ENCODE peak calls at places on chromosomes 6 and 20, in ten cellular contexts. One of them, this sample, is unnamed.

GRCh38 chr20:19328676-19329075 is 116.2 kb downstream of the SLC24A3 start:
- DNase-seq in GM20000: no peak
- DNase-seq in glutamatergic neuron: no peak
- DNase-seq in mesothelial cell of epicardium: no peak
- DNase-seq in type B pancreatic cell: peak
- DNase-seq in HFFc6: no peak
- DNase-seq in mammary epithelial cell: no peak
- DNase-seq in nephron progenitor cell: no peak
- DNase-seq in heart left ventricle: no peak
- DNase-seq in mucosa of descending colon: no peak
- DNase-seq in this sample: no peak

GRCh38 chr6:34985236-34985635 is 96.2 kb downstream of the ANKS1A start:
- DNase-seq in nephron progenitor cell: no peak
- DNase-seq in mammary epithelial cell: no peak
- DNase-seq in mesothelial cell of epicardium: no peak
- DNase-seq in GM20000: peak
- DNase-seq in glutamatergic neuron: no peak
- DNase-seq in mucosa of descending colon: no peak
- DNase-seq in type B pancreatic cell: no peak
- DNase-seq in heart left ventricle: no peak
- DNase-seq in HFFc6: no peak
- DNase-seq in this sample: no peak

GRCh38 chr6:166235666-166236292 is 68.1 kb upstream of the TBXT start:
- DNase-seq in mesothelial cell of epicardium: no peak
- DNase-seq in nephron progenitor cell: no peak
- DNase-seq in heart left ventricle: no peak
- DNase-seq in mucosa of descending colon: no peak
- DNase-seq in type B pancreatic cell: no peak
- DNase-seq in GM20000: no peak
- DNase-seq in HFFc6: no peak
- DNase-seq in mammary epithelial cell: no peak
- DNase-seq in glutamatergic neuron: no peak
- DNase-seq in this sample: no peak

GRCh38 chr20:20019123-20019522 is 2.0 kb downstream of the NAA20 start:
- DNase-seq in mammary epithelial cell: peak
- DNase-seq in heart left ventricle: no peak
- DNase-seq in nephron progenitor cell: no peak
- DNase-seq in GM20000: no peak
- DNase-seq in glutamatergic neuron: no peak
- DNase-seq in mesothelial cell of epicardium: no peak
- DNase-seq in HFFc6: no peak
- DNase-seq in type B pancreatic cell: no peak
- DNase-seq in mucosa of descending colon: no peak
- DNase-seq in this sample: no peak

GRCh38 chr6:140921366-140922226 is 1211.1 kb upstream of the GJE1 start:
- DNase-seq in glutamatergic neuron: no peak
- DNase-seq in mesothelial cell of epicardium: no peak
- DNase-seq in HFFc6: peak
- DNase-seq in mammary epithelial cell: peak
- DNase-seq in GM20000: peak
- DNase-seq in heart left ventricle: no peak
- DNase-seq in nephron progenitor cell: peak
- DNase-seq in mucosa of descending colon: no peak
- DNase-seq in type B pancreatic cell: no peak
- DNase-seq in this sample: no peak

GRCh38 chr20:31691646-31692275 is 30.9 kb downstream of the BCL2L1 start:
- DNase-seq in mammary epithelial cell: no peak
- DNase-seq in mesothelial cell of epicardium: no peak
- DNase-seq in mucosa of descending colon: no peak
- DNase-seq in GM20000: peak
- DNase-seq in heart left ventricle: no peak
- DNase-seq in HFFc6: peak
- DNase-seq in nephron progenitor cell: no peak
- DNase-seq in glutamatergic neuron: no peak
- DNase-seq in type B pancreatic cell: no peak
- DNase-seq in this sample: no peak

GRCh38 chr6:88983532-88983931 is 20.1 kb upstream of the RNGTT start:
- DNase-seq in HFFc6: peak
- DNase-seq in mucosa of descending colon: peak
- DNase-seq in mesothelial cell of epicardium: no peak
- DNase-seq in mammary epithelial cell: peak
- DNase-seq in glutamatergic neuron: peak
- DNase-seq in heart left ventricle: no peak
- DNase-seq in type B pancreatic cell: no peak
- DNase-seq in nephron progenitor cell: peak
- DNase-seq in GM20000: no peak
- DNase-seq in this sample: no peak

GRCh38 chr6:136658711-136659110 is 108.5 kb upstream of the MAP7 start:
- DNase-seq in mucosa of descending colon: no peak
- DNase-seq in glutamatergic neuron: no peak
- DNase-seq in GM20000: no peak
- DNase-seq in nephron progenitor cell: no peak
- DNase-seq in heart left ventricle: no peak
- DNase-seq in HFFc6: no peak
- DNase-seq in mesothelial cell of epicardium: no peak
- DNase-seq in mammary epithelial cell: no peak
- DNase-seq in type B pancreatic cell: no peak
- DNase-seq in this sample: no peak

GRCh38 chr20:50459124-50459918 is 50.9 kb upstream of the PTPN1 start:
- DNase-seq in type B pancreatic cell: no peak
- DNase-seq in heart left ventricle: no peak
- DNase-seq in mammary epithelial cell: no peak
- DNase-seq in HFFc6: no peak
- DNase-seq in glutamatergic neuron: no peak
- DNase-seq in mesothelial cell of epicardium: no peak
- DNase-seq in mucosa of descending colon: no peak
- DNase-seq in nephron progenitor cell: no peak
- DNase-seq in GM20000: no peak
- DNase-seq in this sample: no peak

GRCh38 chr6:28490191-28490890 is 25.3 kb downstream of the GPX6 start:
- DNase-seq in nephron progenitor cell: no peak
- DNase-seq in type B pancreatic cell: no peak
- DNase-seq in GM20000: no peak
- DNase-seq in glutamatergic neuron: no peak
- DNase-seq in mucosa of descending colon: no peak
- DNase-seq in heart left ventricle: no peak
- DNase-seq in mammary epithelial cell: no peak
- DNase-seq in mesothelial cell of epicardium: no peak
- DNase-seq in HFFc6: peak
- DNase-seq in this sample: no peak

GRCh38 chr6:68343901-68344300 is 291.2 kb upstream of the ADGRB3 start:
- DNase-seq in mammary epithelial cell: peak
- DNase-seq in nephron progenitor cell: peak
- DNase-seq in GM20000: peak
- DNase-seq in HFFc6: no peak
- DNase-seq in mesothelial cell of epicardium: no peak
- DNase-seq in type B pancreatic cell: no peak
- DNase-seq in heart left ventricle: no peak
- DNase-seq in glutamatergic neuron: peak
- DNase-seq in mucosa of descending colon: no peak
- DNase-seq in this sample: no peak

GRCh38 chr20:53210041-53210440 is 237.9 kb downstream of the TSHZ2 start:
- DNase-seq in mucosa of descending colon: no peak
- DNase-seq in type B pancreatic cell: no peak
- DNase-seq in mammary epithelial cell: no peak
- DNase-seq in heart left ventricle: no peak
- DNase-seq in HFFc6: no peak
- DNase-seq in nephron progenitor cell: no peak
- DNase-seq in mesothelial cell of epicardium: no peak
- DNase-seq in glutamatergic neuron: no peak
- DNase-seq in GM20000: no peak
- DNase-seq in this sample: no peak

GRCh38 chr20:53205046-53205445 is 232.9 kb downstream of the TSHZ2 start:
- DNase-seq in GM20000: no peak
- DNase-seq in mammary epithelial cell: no peak
- DNase-seq in heart left ventricle: no peak
- DNase-seq in nephron progenitor cell: no peak
- DNase-seq in mucosa of descending colon: no peak
- DNase-seq in type B pancreatic cell: no peak
- DNase-seq in HFFc6: no peak
- DNase-seq in mesothelial cell of epicardium: no peak
- DNase-seq in glutamatergic neuron: no peak
- DNase-seq in this sample: no peak

GRCh38 chr20:53212018-53212417 is 239.9 kb downstream of the TSHZ2 start:
- DNase-seq in type B pancreatic cell: no peak
- DNase-seq in nephron progenitor cell: no peak
- DNase-seq in heart left ventricle: no peak
- DNase-seq in mesothelial cell of epicardium: no peak
- DNase-seq in HFFc6: no peak
- DNase-seq in mucosa of descending colon: no peak
- DNase-seq in mammary epithelial cell: no peak
- DNase-seq in GM20000: no peak
- DNase-seq in glutamatergic neuron: no peak
- DNase-seq in this sample: no peak

GRCh38 chr20:53210931-53211330 is 238.8 kb downstream of the TSHZ2 start:
- DNase-seq in mesothelial cell of epicardium: no peak
- DNase-seq in type B pancreatic cell: no peak
- DNase-seq in HFFc6: no peak
- DNase-seq in GM20000: no peak
- DNase-seq in heart left ventricle: no peak
- DNase-seq in nephron progenitor cell: no peak
- DNase-seq in glutamatergic neuron: no peak
- DNase-seq in mammary epithelial cell: no peak
- DNase-seq in mucosa of descending colon: no peak
- DNase-seq in this sample: no peak

DNA sequence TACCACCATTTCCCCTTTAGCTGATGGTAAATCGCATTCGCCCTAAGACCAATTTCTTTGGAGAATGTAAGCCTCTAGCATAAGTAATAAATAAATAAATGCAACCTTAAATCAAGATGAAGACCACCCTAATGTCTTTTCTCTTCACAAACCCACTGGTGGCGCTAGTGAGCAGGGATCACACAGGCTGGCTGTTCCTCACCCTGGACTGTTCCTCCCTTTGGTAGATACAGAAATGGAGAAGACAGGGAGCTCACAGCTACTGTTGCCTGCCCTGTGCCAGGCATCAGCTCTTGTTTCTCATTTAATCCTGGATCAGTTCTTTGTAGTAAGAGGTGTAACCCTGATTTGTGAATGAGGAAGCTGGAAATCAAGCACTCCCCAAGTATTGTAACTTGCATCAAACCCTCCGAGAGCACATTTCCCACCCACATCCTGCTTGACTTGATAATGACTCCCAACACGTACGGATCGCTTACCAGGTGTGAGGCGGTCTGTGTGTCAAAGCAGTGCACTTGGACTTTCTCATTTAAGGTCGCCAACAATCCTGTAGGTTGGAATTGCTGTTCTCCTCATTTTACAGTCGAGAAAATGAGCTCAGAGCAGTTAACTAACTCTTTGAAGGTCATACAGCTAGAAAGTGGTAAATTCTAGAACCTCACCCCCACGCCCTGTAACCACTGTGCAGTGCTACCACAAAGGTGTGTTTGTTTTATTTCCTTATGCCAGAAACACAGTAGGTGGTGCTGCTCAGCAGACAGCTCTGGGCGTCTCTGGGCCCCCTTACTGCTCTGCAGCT is 236.2 kb downstream of the TSHZ2 start:
- DNase-seq in HFFc6: no peak
- DNase-seq in glutamatergic neuron: peak
- DNase-seq in nephron progenitor cell: peak
- DNase-seq in mucosa of descending colon: no peak
- DNase-seq in mammary epithelial cell: no peak
- DNase-seq in type B pancreatic cell: no peak
- DNase-seq in GM20000: no peak
- DNase-seq in heart left ventricle: no peak
- DNase-seq in mesothelial cell of epicardium: no peak
- DNase-seq in this sample: no peak
- TF ChIP-seq CTCF in HFFc6: no peak
- TF ChIP-seq CTCF in glutamatergic neuron: peak
- TF ChIP-seq CTCF in nephron progenitor cell: no peak
- TF ChIP-seq CTCF in mucosa of descending colon: no peak
- TF ChIP-seq CTCF in mammary epithelial cell: no peak
- TF ChIP-seq CTCF in type B pancreatic cell: peak
- TF ChIP-seq CTCF in GM20000: no peak
- TF ChIP-seq CTCF in heart left ventricle: no peak
- TF ChIP-seq CTCF in mesothelial cell of epicardium: no peak
- TF ChIP-seq CTCF in this sample: peak

DNA sequence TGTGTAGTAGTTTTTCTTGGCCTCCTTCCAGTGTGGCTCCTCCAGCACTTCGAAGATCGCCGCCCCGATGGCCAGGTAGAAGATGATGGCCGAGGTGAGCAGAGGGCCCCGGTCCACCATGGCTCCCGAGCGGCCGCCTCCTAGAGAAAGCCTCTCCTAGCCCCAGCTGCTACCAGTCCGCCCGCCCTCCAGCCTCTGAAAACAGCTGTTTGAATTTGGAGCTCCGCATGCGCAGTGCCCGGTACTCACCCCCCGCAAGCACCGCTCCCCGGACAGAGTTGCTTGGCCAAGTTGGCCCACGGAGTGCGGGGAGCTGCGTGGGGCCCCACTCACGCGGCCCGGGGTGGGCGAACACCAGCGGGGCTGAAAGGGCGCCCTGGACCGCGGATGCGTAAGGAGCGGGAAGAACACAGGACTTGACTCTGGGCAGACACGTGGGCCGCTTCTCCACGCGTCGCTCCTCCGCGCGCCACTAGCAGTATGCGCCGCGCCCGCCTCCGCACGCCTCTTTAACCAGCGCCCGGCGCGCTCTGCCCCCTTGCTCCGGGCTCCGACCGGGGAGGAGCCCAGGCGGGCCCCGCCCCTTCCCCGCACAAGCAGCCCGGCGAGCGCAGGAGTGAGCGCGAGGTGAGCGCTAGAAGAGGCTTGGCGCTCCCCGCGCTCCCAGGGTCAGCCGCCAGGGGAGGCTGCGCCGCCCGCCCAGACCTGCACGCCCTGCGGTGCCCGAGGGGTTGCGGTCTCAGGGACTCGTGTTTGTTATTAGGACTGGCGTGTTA is at the start of gene KCNK5:
- DNase-seq in mucosa of descending colon: peak
- DNase-seq in glutamatergic neuron: peak
- DNase-seq in type B pancreatic cell: peak
- DNase-seq in GM20000: peak
- DNase-seq in mammary epithelial cell: peak
- DNase-seq in nephron progenitor cell: peak
- DNase-seq in heart left ventricle: peak
- DNase-seq in mesothelial cell of epicardium: peak
- DNase-seq in HFFc6: no peak
- DNase-seq in this sample: peak
- TF ChIP-seq CTCF in mucosa of descending colon: peak
- TF ChIP-seq CTCF in glutamatergic neuron: peak
- TF ChIP-seq CTCF in type B pancreatic cell: peak
- TF ChIP-seq CTCF in GM20000: peak
- TF ChIP-seq CTCF in mammary epithelial cell: peak
- TF ChIP-seq CTCF in nephron progenitor cell: peak
- TF ChIP-seq CTCF in heart left ventricle: peak
- TF ChIP-seq CTCF in mesothelial cell of epicardium: peak
- TF ChIP-seq CTCF in HFFc6: no peak
- TF ChIP-seq CTCF in this sample: peak

GRCh38 chr6:1379026-1379809 is 10.2 kb upstream of the FOXF2 start:
- DNase-seq in glutamatergic neuron: peak
- DNase-seq in mucosa of descending colon: no peak
- DNase-seq in heart left ventricle: no peak
- DNase-seq in HFFc6: no peak
- DNase-seq in nephron progenitor cell: no peak
- DNase-seq in mesothelial cell of epicardium: no peak
- DNase-seq in GM20000: peak
- DNase-seq in mammary epithelial cell: no peak
- DNase-seq in type B pancreatic cell: no peak
- DNase-seq in this sample: no peak
- TF ChIP-seq CTCF in glutamatergic neuron: peak
- TF ChIP-seq CTCF in mucosa of descending colon: no peak
- TF ChIP-seq CTCF in heart left ventricle: no peak
- TF ChIP-seq CTCF in HFFc6: peak
- TF ChIP-seq CTCF in nephron progenitor cell: no peak
- TF ChIP-seq CTCF in mesothelial cell of epicardium: no peak
- TF ChIP-seq CTCF in GM20000: no peak
- TF ChIP-seq CTCF in mammary epithelial cell: no peak
- TF ChIP-seq CTCF in type B pancreatic cell: peak
- TF ChIP-seq CTCF in this sample: no peak

GRCh38 chr6:148700047-148700712 is 46.6 kb upstream of the UST start:
- DNase-seq in mesothelial cell of epicardium: no peak
- DNase-seq in type B pancreatic cell: no peak
- DNase-seq in heart left ventricle: no peak
- DNase-seq in GM20000: peak
- DNase-seq in mucosa of descending colon: no peak
- DNase-seq in mammary epithelial cell: peak
- DNase-seq in glutamatergic neuron: no peak
- DNase-seq in nephron progenitor cell: no peak
- DNase-seq in HFFc6: no peak
- DNase-seq in this sample: no peak
- TF ChIP-seq CTCF in mesothelial cell of epicardium: no peak
- TF ChIP-seq CTCF in type B pancreatic cell: no peak
- TF ChIP-seq CTCF in heart left ventricle: no peak
- TF ChIP-seq CTCF in GM20000: no peak
- TF ChIP-seq CTCF in mucosa of descending colon: no peak
- TF ChIP-seq CTCF in mammary epithelial cell: no peak
- TF ChIP-seq CTCF in glutamatergic neuron: no peak
- TF ChIP-seq CTCF in nephron progenitor cell: no peak
- TF ChIP-seq CTCF in HFFc6: no peak
- TF ChIP-seq CTCF in this sample: no peak